ENCODE peak calls at places on chromosomes 1 and 21, in four cellular contexts. A is SJCRH30, J is brain microvascular endothelial cell, O is AG04450. F is an unnamed sample.

GRCh38 chr1:230842801-230843200 is 25.5 kb downstream of the C1orf198 start:
- DNase-seq in J (no peak), A (no peak), O (no peak), F (no peak)

GRCh38 chr1:54239041-54239410 is 39.1 kb downstream of the MRPL37 start:
- DNase-seq in A (no peak), J (no peak), O (no peak), F (no peak)

GRCh38 chr1:30058966-30059365 is 664.4 kb downstream of the MATN1 start:
- DNase-seq in O (peak; percentile 84), A (peak; percentile 54), J (peak; percentile 86), F (no peak)

GRCh38 chr1:41650176-41650519 is 165.7 kb upstream of the EDN2 start:
- DNase-seq in A (no peak), J (peak; percentile 28), O (no peak), F (no peak)

GRCh38 chr1:46606255-46606965 is 2.3 kb upstream of the MKNK1 start:
- DNase-seq in A (no peak), O (no peak), J (no peak), F (no peak)

GRCh38 chr1:178361847-178362246 is 134.9 kb downstream of the CLEC20A start:
- DNase-seq in A (no peak), J (no peak), O (no peak), F (peak; percentile 25)

GRCh38 chr1:56973898-56974752 is 8.3 kb upstream of the C8B start:
- DNase-seq in O (no peak), A (no peak), J (no peak), F (no peak)

GRCh38 chr1:198893763-198894444 is 255.1 kb downstream of the PTPRC start:
- DNase-seq in O (no peak), A (no peak), J (no peak), F (no peak)

GRCh38 chr1:1082239-1083180 is 8.4 kb upstream of the RNF223 start:
- DNase-seq in J (no peak), O (no peak), A (peak; percentile 8), F (no peak)

GRCh38 chr1:227561303-227561702 is 2.1 kb upstream of the ZNF678 start:
- DNase-seq in O (no peak), A (no peak), J (no peak), F (no peak)

GRCh38 chr1:175129182-175129581 is 61.5 kb downstream of the TNN start:
- DNase-seq in A (no peak), J (no peak), O (peak; percentile 4), F (no peak)

GRCh38 chr1:225426395-225427248 is 1.2 kb downstream of the LBR start:
- DNase-seq in O (no peak), J (no peak), A (peak; percentile 33), F (peak; percentile 9)

GRCh38 chr1:84973493-84974334 is 23.2 kb downstream of the MCOLN2 start:
- DNase-seq in J (no peak), A (no peak), O (no peak), F (no peak)

GRCh38 chr1:201562659-201563405 is 23.9 kb downstream of the NAV1 start:
- DNase-seq in J (peak; percentile 88), O (peak; percentile 69), A (no peak), F (no peak)

GRCh38 chr1:164688791-164689190 is 129.8 kb downstream of the PBX1 start:
- DNase-seq in J (no peak), O (no peak), A (no peak), F (no peak)

GRCh38 chr1:208207388-208208131 is 36.6 kb downstream of the PLXNA2 start:
- DNase-seq in O (peak; percentile 53), A (peak; percentile 63), J (peak; percentile 98), F (no peak)

GRCh38 chr1:110771245-110772022 is 96.7 kb upstream of the KCNA3 start:
- DNase-seq in A (no peak), O (no peak), J (no peak), F (no peak)

GRCh38 chr1:40717065-40717464 is 25.6 kb downstream of the NFYC start:
- DNase-seq in A (no peak), O (no peak), J (no peak), F (no peak)

GRCh38 chr1:98496246-98496995 is 165.1 kb upstream of the SNX7 start:
- DNase-seq in J (no peak), O (no peak), A (no peak), F (no peak)

GRCh38 chr1:84944767-84945486 is 51.9 kb upstream of the LPAR3 start:
- DNase-seq in J (peak; percentile 58), O (peak; percentile 90), A (peak; percentile 69), F (peak; percentile 68)

DNA sequence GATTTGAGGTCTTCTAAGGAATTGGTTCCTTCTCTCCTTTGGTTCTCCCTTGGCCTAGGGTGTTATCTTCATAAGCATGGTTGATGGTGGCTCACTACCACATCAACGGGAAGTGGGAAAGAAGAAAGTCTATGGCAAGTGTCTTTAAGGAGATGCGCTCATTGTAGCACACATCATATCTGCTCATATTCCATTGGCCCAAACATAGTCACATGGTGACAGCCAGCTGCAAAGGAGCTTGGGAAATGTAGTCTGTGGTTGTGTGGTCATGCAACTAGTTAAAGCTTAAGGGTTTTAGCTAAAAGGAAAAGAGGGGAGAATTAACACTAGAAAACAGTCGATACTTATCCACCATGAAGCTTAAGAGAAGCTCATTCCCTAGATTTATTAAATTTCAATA is 11.4 kb upstream of the MRPS6 start:
- DNase-seq in J (no peak), O (no peak), A (no peak), F (no peak)
- H3K4me3 ChIP-seq in J (no peak overlapping the region), O (no peak overlapping the region), A (no peak overlapping the region), F (no peak overlapping the region)

GRCh38 chr1:218845589-218845988 is 328.1 kb upstream of the LYPLAL1 start:
- DNase-seq in J (no peak), O (no peak), A (no peak), F (no peak)
- H3K4me3 ChIP-seq in J (no peak overlapping the region), O (no peak overlapping the region), A (no peak overlapping the region), F (no peak overlapping the region)

GRCh38 chr1:17359808-17360207 is 12.2 kb upstream of the PADI6 start:
- DNase-seq in O (no peak), A (no peak), J (no peak), F (peak; percentile 36)

GRCh38 chr1:17359031-17359430 is 13.0 kb upstream of the PADI6 start:
- DNase-seq in J (no peak), O (no peak), A (no peak), F (no peak)

GRCh38 chr1:17358557-17358956 is 13.4 kb upstream of the PADI6 start:
- DNase-seq in O (no peak), A (no peak), J (no peak), F (no peak)

GRCh38 chr1:17355898-17356297 is 16.1 kb upstream of the PADI6 start:
- DNase-seq in J (no peak), A (no peak), O (no peak), F (no peak)

GRCh38 chr1:17356387-17356992 is 15.5 kb upstream of the PADI6 start:
- DNase-seq in A (no peak), O (no peak), J (no peak), F (no peak)
- H3K4me3 ChIP-seq in A (no peak overlapping the region), O (no peak overlapping the region), J (no peak overlapping the region), F (no peak overlapping the region)

GRCh38 chr1:67489643-67490042 is 59.4 kb upstream of the SERBP1 start:
- DNase-seq in O (no peak), A (peak; percentile 10), J (no peak), F (peak; percentile 49)
- H3K4me3 ChIP-seq in O (no peak overlapping the region), A (no peak overlapping the region), J (no peak overlapping the region), F (no peak overlapping the region)

GRCh38 chr1:168227620-168228019 is 1.8 kb downstream of the SFT2D2 start:
- DNase-seq in O (no peak), J (no peak), A (no peak), F (no peak)
- H3K4me3 ChIP-seq in O (peak overlapping the region; percentile 36), J (peak overlapping the region; percentile 22), A (no peak overlapping the region), F (no peak overlapping the region)

GRCh38 chr1:151893176-151893924 is 16.0 kb downstream of the THEM4 start:
- DNase-seq in O (no peak), J (peak; percentile 14), A (no peak), F (no peak)

GRCh38 chr1:151888972-151889570 is 20.2 kb downstream of the THEM4 start:
- DNase-seq in O (no peak), A (no peak), J (no peak), F (no peak)

GRCh38 chr1:151887028-151887427 is 22.3 kb downstream of the THEM4 start:
- DNase-seq in J (peak; percentile 52), O (no peak), A (peak; percentile 18), F (no peak)

GRCh38 chr1:151892190-151892589 is 17.1 kb downstream of the THEM4 start:
- DNase-seq in A (no peak), J (peak; percentile 64), O (no peak), F (no peak)

GRCh38 chr1:151891515-151891914 is 17.8 kb downstream of the THEM4 start:
- DNase-seq in A (no peak), O (no peak), J (no peak), F (no peak)
- H3K4me3 ChIP-seq in A (no peak overlapping the region), O (no peak overlapping the region), J (no peak overlapping the region), F (no peak overlapping the region)

GRCh38 chr21:16195476-16195875 is 465.7 kb downstream of the USP25 start:
- DNase-seq in J (peak; percentile 48), A (no peak), O (peak; percentile 13), F (no peak)
- H3K4me3 ChIP-seq in J (peak overlapping the region; percentile 55), A (peak overlapping the region; percentile 67), O (peak overlapping the region; percentile 60), F (no peak overlapping the region)

GRCh38 chr1:109017134-109017533 is 24.8 kb downstream of the WDR47 start:
- DNase-seq in O (no peak), J (no peak), A (no peak), F (no peak)
- H3K4me3 ChIP-seq in O (no peak overlapping the region), J (no peak overlapping the region), A (no peak overlapping the region), F (no peak overlapping the region)